ENCODE peak calls at places on chromosomes 12 and 14, in six cellular contexts. One of them, this sample, is unnamed.

GRCh38 chr12:68175566-68176033 is 16.1 kb upstream of the IFNG start:
- DNase-seq in psoas muscle: no peak
- DNase-seq in A549: no peak
- DNase-seq in AG04449: no peak
- DNase-seq in K562: no peak
- DNase-seq in esophagus squamous epithelium: no peak
- DNase-seq in this sample: no peak

GRCh38 chr12:102478416-102479098 is 1.8 kb downstream of the IGF1 start:
- DNase-seq in psoas muscle: no peak
- DNase-seq in A549: no peak
- DNase-seq in AG04449: no peak
- DNase-seq in K562: no peak
- DNase-seq in esophagus squamous epithelium: no peak
- DNase-seq in this sample: no peak

GRCh38 chr12:38282886-38283285 is 33.7 kb upstream of the ALG10B start:
- DNase-seq in psoas muscle: no peak
- DNase-seq in A549: no peak
- DNase-seq in AG04449: no peak
- DNase-seq in K562: no peak
- DNase-seq in esophagus squamous epithelium: no peak
- DNase-seq in this sample: no peak

GRCh38 chr12:110971189-110971920 is 51.0 kb upstream of the MYL2 start:
- DNase-seq in psoas muscle: no peak
- DNase-seq in A549: no peak
- DNase-seq in AG04449: no peak
- DNase-seq in K562: no peak
- DNase-seq in esophagus squamous epithelium: no peak
- DNase-seq in this sample: no peak

GRCh38 chr14:55094630-55095157 is 34.4 kb upstream of the LGALS3 start:
- DNase-seq in psoas muscle: no peak
- DNase-seq in A549: no peak
- DNase-seq in AG04449: no peak
- DNase-seq in K562: no peak
- DNase-seq in esophagus squamous epithelium: no peak
- DNase-seq in this sample: peak; percentile 66

GRCh38 chr12:90510948-90511347 is 444.0 kb downstream of the CCER1 start:
- DNase-seq in psoas muscle: no peak
- DNase-seq in A549: no peak
- DNase-seq in AG04449: no peak
- DNase-seq in K562: no peak
- DNase-seq in esophagus squamous epithelium: no peak
- DNase-seq in this sample: peak; percentile 21

GRCh38 chr14:69637503-69638030 is 26.2 kb downstream of the SUSD6 start:
- DNase-seq in psoas muscle: peak; percentile 86
- DNase-seq in A549: no peak
- DNase-seq in AG04449: no peak
- DNase-seq in K562: peak; percentile 38
- DNase-seq in esophagus squamous epithelium: no peak
- DNase-seq in this sample: no peak

GRCh38 chr12:66915312-66915904 is 236.5 kb upstream of the GRIP1 start:
- DNase-seq in psoas muscle: no peak
- DNase-seq in A549: no peak
- DNase-seq in AG04449: no peak
- DNase-seq in K562: no peak
- DNase-seq in esophagus squamous epithelium: no peak
- DNase-seq in this sample: no peak

GRCh38 chr12:66048843-66049537 is 81.6 kb downstream of the LLPH start:
- DNase-seq in psoas muscle: no peak
- DNase-seq in A549: no peak
- DNase-seq in AG04449: no peak
- DNase-seq in K562: no peak
- DNase-seq in esophagus squamous epithelium: no peak
- DNase-seq in this sample: peak; percentile 86

GRCh38 chr12:49507139-49507538 is 31.7 kb upstream of the KCNH3 start:
- DNase-seq in psoas muscle: no peak
- DNase-seq in A549: peak; percentile 67
- DNase-seq in AG04449: peak; percentile 72
- DNase-seq in K562: no peak
- DNase-seq in esophagus squamous epithelium: no peak
- DNase-seq in this sample: peak; percentile 89

GRCh38 chr12:123022205-123022604 is 41.7 kb downstream of the ARL6IP4 start:
- DNase-seq in psoas muscle: no peak
- DNase-seq in A549: no peak
- DNase-seq in AG04449: no peak
- DNase-seq in K562: no peak
- DNase-seq in esophagus squamous epithelium: no peak
- DNase-seq in this sample: no peak

GRCh38 chr12:106767954-106768501 is 6.5 kb upstream of the RIC8B start:
- DNase-seq in psoas muscle: no peak
- DNase-seq in A549: no peak
- DNase-seq in AG04449: no peak
- DNase-seq in K562: no peak
- DNase-seq in esophagus squamous epithelium: no peak
- DNase-seq in this sample: peak; percentile 24

GRCh38 chr14:104913413-104913812 is 11.3 kb upstream of the PLD4 start:
- DNase-seq in psoas muscle: no peak
- DNase-seq in A549: no peak
- DNase-seq in AG04449: no peak
- DNase-seq in K562: no peak
- DNase-seq in esophagus squamous epithelium: no peak
- DNase-seq in this sample: no peak

DNA sequence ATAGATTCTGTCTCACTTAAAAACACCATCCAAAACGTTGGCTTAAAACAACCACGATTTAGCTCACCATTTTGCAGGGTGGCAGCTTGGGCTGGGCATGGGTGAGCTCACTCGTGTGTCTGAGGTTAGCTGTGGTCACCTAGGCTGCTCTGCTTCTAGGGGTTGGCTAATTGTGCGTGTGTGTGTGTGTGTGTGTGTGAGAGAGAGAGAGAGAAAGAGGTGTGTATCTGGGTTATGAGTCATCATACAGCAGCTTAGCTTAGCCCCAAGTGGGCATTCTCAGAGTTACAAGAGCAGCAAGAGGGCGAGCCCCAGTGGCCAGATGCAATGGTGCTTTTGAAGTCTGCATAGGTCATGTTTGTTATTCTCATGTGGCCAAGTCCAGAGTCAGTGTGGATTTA is 6.0 kb downstream of the FBXW8 start:
- DNase-seq in psoas muscle: no peak
- DNase-seq in A549: peak; percentile 78
- DNase-seq in AG04449: peak; percentile 14
- DNase-seq in K562: peak; percentile 65
- DNase-seq in esophagus squamous epithelium: no peak
- DNase-seq in this sample: peak; percentile 90
- TF ChIP-seq CTCF in psoas muscle: no peak
- TF ChIP-seq CTCF in A549: peak; percentile 38
- TF ChIP-seq CTCF in AG04449: peak; percentile 22
- TF ChIP-seq CTCF in K562: peak; percentile 56
- TF ChIP-seq CTCF in esophagus squamous epithelium: no peak
- TF ChIP-seq CTCF in this sample: peak; percentile 50

GRCh38 chr14:23009483-23009938 is 432 bp downstream of the C14orf93 start:
- DNase-seq in psoas muscle: no peak
- DNase-seq in A549: no peak
- DNase-seq in AG04449: no peak
- DNase-seq in K562: no peak
- DNase-seq in esophagus squamous epithelium: no peak
- DNase-seq in this sample: no peak
- H3K4me3 ChIP-seq in psoas muscle: peak overlapping the region; percentile 66
- H3K4me3 ChIP-seq in A549: peak overlapping the region; percentile 58
- H3K4me3 ChIP-seq in AG04449: peak overlapping the region; percentile 57
- H3K4me3 ChIP-seq in K562: peak overlapping the region; percentile 43
- H3K4me3 ChIP-seq in esophagus squamous epithelium: peak overlapping the region; percentile 46
- H3K4me3 ChIP-seq in this sample: peak overlapping the region; percentile 67

GRCh38 chr12:59374783-59375182 is 221.0 kb upstream of the SLC16A7 start:
- DNase-seq in psoas muscle: no peak
- DNase-seq in A549: no peak
- DNase-seq in AG04449: no peak
- DNase-seq in K562: no peak
- DNase-seq in esophagus squamous epithelium: no peak
- DNase-seq in this sample: no peak
- TF ChIP-seq CTCF in psoas muscle: no peak
- TF ChIP-seq CTCF in A549: no peak
- TF ChIP-seq CTCF in AG04449: no peak
- TF ChIP-seq CTCF in K562: no peak
- TF ChIP-seq CTCF in esophagus squamous epithelium: no peak
- TF ChIP-seq CTCF in this sample: no peak

GRCh38 chr12:129902371-129903091 is 1.3 kb downstream of the TMEM132D start:
- DNase-seq in psoas muscle: no peak
- DNase-seq in A549: no peak
- DNase-seq in AG04449: no peak
- DNase-seq in K562: no peak
- DNase-seq in esophagus squamous epithelium: no peak
- DNase-seq in this sample: no peak
- H3K4me3 ChIP-seq in psoas muscle: no peak overlapping the region
- H3K4me3 ChIP-seq in A549: no peak overlapping the region
- H3K4me3 ChIP-seq in AG04449: peak overlapping the region; percentile 15
- H3K4me3 ChIP-seq in K562: no peak overlapping the region
- H3K4me3 ChIP-seq in esophagus squamous epithelium: no peak overlapping the region
- H3K4me3 ChIP-seq in this sample: no peak overlapping the region

This sample was measured in fibroblast of villous mesenchyme.